ENCODE peak calls at places on chromosome 12, in four cellular contexts. One of them, this sample, is unnamed.
A peak's percentile ranks its signal among the peaks of the same experiment; 100 is the strongest.

GRCh38 chr12:63068857-63069442 is 82.1 kb downstream of the AVPR1A start:
- DNase-seq in stimulated activated effector memory CD8-positive, alpha-beta T cell treated with anti-CD3 and anti-CD28 coated beads, Interleukin-12 subunit alpha, Interleukin-12 subunit beta, amount 100 ng/mL, for 72 hours: no peak
- DNase-seq in NCI-H146: peak; percentile 45
- DNase-seq in activated CD4-positive, alpha-beta T cell treated with anti-CD3 and anti-CD28 coated beads, Interleukin-2, amount 50 U/mL, for 4 hours: no peak
- DNase-seq in this sample: peak; percentile 87

GRCh38 chr12:42696424-42697149 is 107.0 kb upstream of the PRICKLE1 start:
- DNase-seq in stimulated activated effector memory CD8-positive, alpha-beta T cell treated with anti-CD3 and anti-CD28 coated beads, Interleukin-12 subunit alpha, Interleukin-12 subunit beta, amount 100 ng/mL, for 72 hours: no peak
- DNase-seq in NCI-H146: no peak
- DNase-seq in activated CD4-positive, alpha-beta T cell treated with anti-CD3 and anti-CD28 coated beads, Interleukin-2, amount 50 U/mL, for 4 hours: no peak
- DNase-seq in this sample: peak; percentile 91

GRCh38 chr12:7479784-7480183 is 23.8 kb downstream of the CD163 start:
- DNase-seq in stimulated activated effector memory CD8-positive, alpha-beta T cell treated with anti-CD3 and anti-CD28 coated beads, Interleukin-12 subunit alpha, Interleukin-12 subunit beta, amount 100 ng/mL, for 72 hours: no peak
- DNase-seq in NCI-H146: no peak
- DNase-seq in activated CD4-positive, alpha-beta T cell treated with anti-CD3 and anti-CD28 coated beads, Interleukin-2, amount 50 U/mL, for 4 hours: no peak
- DNase-seq in this sample: peak; percentile 28

GRCh38 chr12:1612196-1612595 is 16.8 kb upstream of the WNT5B start:
- DNase-seq in stimulated activated effector memory CD8-positive, alpha-beta T cell treated with anti-CD3 and anti-CD28 coated beads, Interleukin-12 subunit alpha, Interleukin-12 subunit beta, amount 100 ng/mL, for 72 hours: no peak
- DNase-seq in NCI-H146: no peak
- DNase-seq in activated CD4-positive, alpha-beta T cell treated with anti-CD3 and anti-CD28 coated beads, Interleukin-2, amount 50 U/mL, for 4 hours: no peak
- DNase-seq in this sample: peak; percentile 58

GRCh38 chr12:127108360-127109215 is 1158.4 kb upstream of the TMEM132C start:
- DNase-seq in stimulated activated effector memory CD8-positive, alpha-beta T cell treated with anti-CD3 and anti-CD28 coated beads, Interleukin-12 subunit alpha, Interleukin-12 subunit beta, amount 100 ng/mL, for 72 hours: peak; percentile 65
- DNase-seq in NCI-H146: peak; percentile 29
- DNase-seq in activated CD4-positive, alpha-beta T cell treated with anti-CD3 and anti-CD28 coated beads, Interleukin-2, amount 50 U/mL, for 4 hours: peak; percentile 31
- DNase-seq in this sample: peak; percentile 78

GRCh38 chr12:125431516-125431915 is 366.3 kb downstream of the AACS start:
- DNase-seq in stimulated activated effector memory CD8-positive, alpha-beta T cell treated with anti-CD3 and anti-CD28 coated beads, Interleukin-12 subunit alpha, Interleukin-12 subunit beta, amount 100 ng/mL, for 72 hours: no peak
- DNase-seq in NCI-H146: no peak
- DNase-seq in activated CD4-positive, alpha-beta T cell treated with anti-CD3 and anti-CD28 coated beads, Interleukin-2, amount 50 U/mL, for 4 hours: no peak
- DNase-seq in this sample: no peak

GRCh38 chr12:104604070-104604994 is 147.6 kb downstream of the CHST11 start:
- DNase-seq in stimulated activated effector memory CD8-positive, alpha-beta T cell treated with anti-CD3 and anti-CD28 coated beads, Interleukin-12 subunit alpha, Interleukin-12 subunit beta, amount 100 ng/mL, for 72 hours: peak; percentile 64
- DNase-seq in NCI-H146: no peak
- DNase-seq in activated CD4-positive, alpha-beta T cell treated with anti-CD3 and anti-CD28 coated beads, Interleukin-2, amount 50 U/mL, for 4 hours: peak; percentile 12
- DNase-seq in this sample: peak; percentile 97

GRCh38 chr12:81077686-81078441 is at the start of gene ACSS3:
- DNase-seq in stimulated activated effector memory CD8-positive, alpha-beta T cell treated with anti-CD3 and anti-CD28 coated beads, Interleukin-12 subunit alpha, Interleukin-12 subunit beta, amount 100 ng/mL, for 72 hours: no peak
- DNase-seq in NCI-H146: peak; percentile 80
- DNase-seq in activated CD4-positive, alpha-beta T cell treated with anti-CD3 and anti-CD28 coated beads, Interleukin-2, amount 50 U/mL, for 4 hours: no peak
- DNase-seq in this sample: peak; percentile 27

GRCh38 chr12:109947511-109947910 is 47.4 kb downstream of the TCHP start:
- DNase-seq in stimulated activated effector memory CD8-positive, alpha-beta T cell treated with anti-CD3 and anti-CD28 coated beads, Interleukin-12 subunit alpha, Interleukin-12 subunit beta, amount 100 ng/mL, for 72 hours: no peak
- DNase-seq in NCI-H146: no peak
- DNase-seq in activated CD4-positive, alpha-beta T cell treated with anti-CD3 and anti-CD28 coated beads, Interleukin-2, amount 50 U/mL, for 4 hours: no peak
- DNase-seq in this sample: peak; percentile 79

GRCh38 chr12:106135781-106136180 is 3.0 kb downstream of the NUAK1 start:
- DNase-seq in stimulated activated effector memory CD8-positive, alpha-beta T cell treated with anti-CD3 and anti-CD28 coated beads, Interleukin-12 subunit alpha, Interleukin-12 subunit beta, amount 100 ng/mL, for 72 hours: no peak
- DNase-seq in NCI-H146: no peak
- DNase-seq in activated CD4-positive, alpha-beta T cell treated with anti-CD3 and anti-CD28 coated beads, Interleukin-2, amount 50 U/mL, for 4 hours: no peak
- DNase-seq in this sample: peak; percentile 39

GRCh38 chr12:76866726-76867125 is 12.1 kb downstream of the CSRP2 start:
- DNase-seq in stimulated activated effector memory CD8-positive, alpha-beta T cell treated with anti-CD3 and anti-CD28 coated beads, Interleukin-12 subunit alpha, Interleukin-12 subunit beta, amount 100 ng/mL, for 72 hours: no peak
- DNase-seq in NCI-H146: no peak
- DNase-seq in activated CD4-positive, alpha-beta T cell treated with anti-CD3 and anti-CD28 coated beads, Interleukin-2, amount 50 U/mL, for 4 hours: no peak
- DNase-seq in this sample: peak; percentile 55

GRCh38 chr12:124379938-124380754 is 85.3 kb downstream of the RFLNA start:
- DNase-seq in stimulated activated effector memory CD8-positive, alpha-beta T cell treated with anti-CD3 and anti-CD28 coated beads, Interleukin-12 subunit alpha, Interleukin-12 subunit beta, amount 100 ng/mL, for 72 hours: no peak
- DNase-seq in NCI-H146: no peak
- DNase-seq in activated CD4-positive, alpha-beta T cell treated with anti-CD3 and anti-CD28 coated beads, Interleukin-2, amount 50 U/mL, for 4 hours: no peak
- DNase-seq in this sample: peak; percentile 94

GRCh38 chr12:103928736-103929050 is 1.5 kb upstream of the HSP90B1 start:
- DNase-seq in stimulated activated effector memory CD8-positive, alpha-beta T cell treated with anti-CD3 and anti-CD28 coated beads, Interleukin-12 subunit alpha, Interleukin-12 subunit beta, amount 100 ng/mL, for 72 hours: peak; percentile 72
- DNase-seq in NCI-H146: no peak
- DNase-seq in activated CD4-positive, alpha-beta T cell treated with anti-CD3 and anti-CD28 coated beads, Interleukin-2, amount 50 U/mL, for 4 hours: peak; percentile 21
- DNase-seq in this sample: no peak

GRCh38 chr12:101368016-101368415 is 39.6 kb downstream of the ARL1 start:
- DNase-seq in stimulated activated effector memory CD8-positive, alpha-beta T cell treated with anti-CD3 and anti-CD28 coated beads, Interleukin-12 subunit alpha, Interleukin-12 subunit beta, amount 100 ng/mL, for 72 hours: no peak
- DNase-seq in NCI-H146: no peak
- DNase-seq in activated CD4-positive, alpha-beta T cell treated with anti-CD3 and anti-CD28 coated beads, Interleukin-2, amount 50 U/mL, for 4 hours: no peak
- DNase-seq in this sample: no peak

GRCh38 chr12:90791445-90791844 is 163.5 kb downstream of the CCER1 start:
- DNase-seq in stimulated activated effector memory CD8-positive, alpha-beta T cell treated with anti-CD3 and anti-CD28 coated beads, Interleukin-12 subunit alpha, Interleukin-12 subunit beta, amount 100 ng/mL, for 72 hours: no peak
- DNase-seq in NCI-H146: no peak
- DNase-seq in activated CD4-positive, alpha-beta T cell treated with anti-CD3 and anti-CD28 coated beads, Interleukin-2, amount 50 U/mL, for 4 hours: no peak
- DNase-seq in this sample: no peak

GRCh38 chr12:53825246-53826081 is 73.7 kb upstream of the CISTR start:
- DNase-seq in stimulated activated effector memory CD8-positive, alpha-beta T cell treated with anti-CD3 and anti-CD28 coated beads, Interleukin-12 subunit alpha, Interleukin-12 subunit beta, amount 100 ng/mL, for 72 hours: no peak
- DNase-seq in NCI-H146: no peak
- DNase-seq in activated CD4-positive, alpha-beta T cell treated with anti-CD3 and anti-CD28 coated beads, Interleukin-2, amount 50 U/mL, for 4 hours: no peak
- DNase-seq in this sample: no peak

GRCh38 chr12:69511469-69511868 is 41.3 kb downstream of the FRS2 start:
- DNase-seq in stimulated activated effector memory CD8-positive, alpha-beta T cell treated with anti-CD3 and anti-CD28 coated beads, Interleukin-12 subunit alpha, Interleukin-12 subunit beta, amount 100 ng/mL, for 72 hours: no peak
- DNase-seq in NCI-H146: no peak
- DNase-seq in activated CD4-positive, alpha-beta T cell treated with anti-CD3 and anti-CD28 coated beads, Interleukin-2, amount 50 U/mL, for 4 hours: no peak
- DNase-seq in this sample: no peak

GRCh38 chr12:18700254-18700653 is 37.6 kb downstream of the PLCZ1 start:
- DNase-seq in stimulated activated effector memory CD8-positive, alpha-beta T cell treated with anti-CD3 and anti-CD28 coated beads, Interleukin-12 subunit alpha, Interleukin-12 subunit beta, amount 100 ng/mL, for 72 hours: no peak
- DNase-seq in NCI-H146: no peak
- DNase-seq in activated CD4-positive, alpha-beta T cell treated with anti-CD3 and anti-CD28 coated beads, Interleukin-2, amount 50 U/mL, for 4 hours: no peak
- DNase-seq in this sample: peak; percentile 99

GRCh38 chr12:93592641-93593396 is 20.3 kb downstream of the SOCS2 start:
- DNase-seq in stimulated activated effector memory CD8-positive, alpha-beta T cell treated with anti-CD3 and anti-CD28 coated beads, Interleukin-12 subunit alpha, Interleukin-12 subunit beta, amount 100 ng/mL, for 72 hours: no peak
- DNase-seq in NCI-H146: no peak
- DNase-seq in activated CD4-positive, alpha-beta T cell treated with anti-CD3 and anti-CD28 coated beads, Interleukin-2, amount 50 U/mL, for 4 hours: no peak
- DNase-seq in this sample: no peak

GRCh38 chr12:113154351-113154973 is 4.9 kb downstream of the CFAP73 start:
- DNase-seq in stimulated activated effector memory CD8-positive, alpha-beta T cell treated with anti-CD3 and anti-CD28 coated beads, Interleukin-12 subunit alpha, Interleukin-12 subunit beta, amount 100 ng/mL, for 72 hours: peak; percentile 58
- DNase-seq in NCI-H146: peak; percentile 52
- DNase-seq in activated CD4-positive, alpha-beta T cell treated with anti-CD3 and anti-CD28 coated beads, Interleukin-2, amount 50 U/mL, for 4 hours: no peak
- DNase-seq in this sample: peak; percentile 11

GRCh38 chr12:130878193-130879185 is 6.6 kb downstream of the RAN start:
- DNase-seq in stimulated activated effector memory CD8-positive, alpha-beta T cell treated with anti-CD3 and anti-CD28 coated beads, Interleukin-12 subunit alpha, Interleukin-12 subunit beta, amount 100 ng/mL, for 72 hours: no peak
- DNase-seq in NCI-H146: no peak
- DNase-seq in activated CD4-positive, alpha-beta T cell treated with anti-CD3 and anti-CD28 coated beads, Interleukin-2, amount 50 U/mL, for 4 hours: no peak
- DNase-seq in this sample: no peak

GRCh38 chr12:110314308-110314707 is 33.3 kb downstream of the ATP2A2 start:
- DNase-seq in stimulated activated effector memory CD8-positive, alpha-beta T cell treated with anti-CD3 and anti-CD28 coated beads, Interleukin-12 subunit alpha, Interleukin-12 subunit beta, amount 100 ng/mL, for 72 hours: no peak
- DNase-seq in NCI-H146: no peak
- DNase-seq in activated CD4-positive, alpha-beta T cell treated with anti-CD3 and anti-CD28 coated beads, Interleukin-2, amount 50 U/mL, for 4 hours: no peak
- DNase-seq in this sample: peak; percentile 76

GRCh38 chr12:5524116-5524768 is 92.3 kb downstream of the NTF3 start:
- DNase-seq in stimulated activated effector memory CD8-positive, alpha-beta T cell treated with anti-CD3 and anti-CD28 coated beads, Interleukin-12 subunit alpha, Interleukin-12 subunit beta, amount 100 ng/mL, for 72 hours: no peak
- DNase-seq in NCI-H146: no peak
- DNase-seq in activated CD4-positive, alpha-beta T cell treated with anti-CD3 and anti-CD28 coated beads, Interleukin-2, amount 50 U/mL, for 4 hours: no peak
- DNase-seq in this sample: no peak

GRCh38 chr12:41100572-41100971 is 87.5 kb upstream of the PDZRN4 start:
- DNase-seq in stimulated activated effector memory CD8-positive, alpha-beta T cell treated with anti-CD3 and anti-CD28 coated beads, Interleukin-12 subunit alpha, Interleukin-12 subunit beta, amount 100 ng/mL, for 72 hours: no peak
- DNase-seq in NCI-H146: no peak
- DNase-seq in activated CD4-positive, alpha-beta T cell treated with anti-CD3 and anti-CD28 coated beads, Interleukin-2, amount 50 U/mL, for 4 hours: no peak
- DNase-seq in this sample: no peak

GRCh38 chr12:81573228-81573627 is 185.9 kb downstream of the PPFIA2 start:
- DNase-seq in stimulated activated effector memory CD8-positive, alpha-beta T cell treated with anti-CD3 and anti-CD28 coated beads, Interleukin-12 subunit alpha, Interleukin-12 subunit beta, amount 100 ng/mL, for 72 hours: no peak
- DNase-seq in NCI-H146: no peak
- DNase-seq in activated CD4-positive, alpha-beta T cell treated with anti-CD3 and anti-CD28 coated beads, Interleukin-2, amount 50 U/mL, for 4 hours: no peak
- DNase-seq in this sample: peak; percentile 22

GRCh38 chr12:80059875-80060274 is 39.5 kb upstream of the OTOGL start:
- DNase-seq in stimulated activated effector memory CD8-positive, alpha-beta T cell treated with anti-CD3 and anti-CD28 coated beads, Interleukin-12 subunit alpha, Interleukin-12 subunit beta, amount 100 ng/mL, for 72 hours: no peak
- DNase-seq in NCI-H146: no peak
- DNase-seq in activated CD4-positive, alpha-beta T cell treated with anti-CD3 and anti-CD28 coated beads, Interleukin-2, amount 50 U/mL, for 4 hours: no peak
- DNase-seq in this sample: no peak

GRCh38 chr12:43113153-43113552 is 438.9 kb downstream of the ADAMTS20 start:
- DNase-seq in stimulated activated effector memory CD8-positive, alpha-beta T cell treated with anti-CD3 and anti-CD28 coated beads, Interleukin-12 subunit alpha, Interleukin-12 subunit beta, amount 100 ng/mL, for 72 hours: no peak
- DNase-seq in NCI-H146: no peak
- DNase-seq in activated CD4-positive, alpha-beta T cell treated with anti-CD3 and anti-CD28 coated beads, Interleukin-2, amount 50 U/mL, for 4 hours: no peak
- DNase-seq in this sample: peak; percentile 68

GRCh38 chr12:102691773-102692555 is 211.6 kb upstream of the IGF1 start:
- DNase-seq in stimulated activated effector memory CD8-positive, alpha-beta T cell treated with anti-CD3 and anti-CD28 coated beads, Interleukin-12 subunit alpha, Interleukin-12 subunit beta, amount 100 ng/mL, for 72 hours: no peak
- DNase-seq in NCI-H146: no peak
- DNase-seq in activated CD4-positive, alpha-beta T cell treated with anti-CD3 and anti-CD28 coated beads, Interleukin-2, amount 50 U/mL, for 4 hours: no peak
- DNase-seq in this sample: no peak

GRCh38 chr12:9163392-9163791 is 44.8 kb downstream of the PZP start:
- DNase-seq in stimulated activated effector memory CD8-positive, alpha-beta T cell treated with anti-CD3 and anti-CD28 coated beads, Interleukin-12 subunit alpha, Interleukin-12 subunit beta, amount 100 ng/mL, for 72 hours: no peak
- DNase-seq in NCI-H146: no peak
- DNase-seq in activated CD4-positive, alpha-beta T cell treated with anti-CD3 and anti-CD28 coated beads, Interleukin-2, amount 50 U/mL, for 4 hours: no peak
- DNase-seq in this sample: no peak

GRCh38 chr12:26633591-26634210 is 199.3 kb downstream of the ITPR2 start:
- DNase-seq in stimulated activated effector memory CD8-positive, alpha-beta T cell treated with anti-CD3 and anti-CD28 coated beads, Interleukin-12 subunit alpha, Interleukin-12 subunit beta, amount 100 ng/mL, for 72 hours: no peak
- DNase-seq in NCI-H146: peak; percentile 79
- DNase-seq in activated CD4-positive, alpha-beta T cell treated with anti-CD3 and anti-CD28 coated beads, Interleukin-2, amount 50 U/mL, for 4 hours: no peak
- DNase-seq in this sample: peak; percentile 91

GRCh38 chr12:105555556-105555973 is 225.1 kb downstream of the C12orf75 start:
- DNase-seq in stimulated activated effector memory CD8-positive, alpha-beta T cell treated with anti-CD3 and anti-CD28 coated beads, Interleukin-12 subunit alpha, Interleukin-12 subunit beta, amount 100 ng/mL, for 72 hours: no peak
- DNase-seq in NCI-H146: no peak
- DNase-seq in activated CD4-positive, alpha-beta T cell treated with anti-CD3 and anti-CD28 coated beads, Interleukin-2, amount 50 U/mL, for 4 hours: no peak
- DNase-seq in this sample: no peak

GRCh38 chr12:20438307-20438779 is 70.0 kb downstream of the PDE3A start:
- DNase-seq in stimulated activated effector memory CD8-positive, alpha-beta T cell treated with anti-CD3 and anti-CD28 coated beads, Interleukin-12 subunit alpha, Interleukin-12 subunit beta, amount 100 ng/mL, for 72 hours: no peak
- DNase-seq in NCI-H146: no peak
- DNase-seq in activated CD4-positive, alpha-beta T cell treated with anti-CD3 and anti-CD28 coated beads, Interleukin-2, amount 50 U/mL, for 4 hours: no peak
- DNase-seq in this sample: peak; percentile 79

GRCh38 chr12:26938660-26939185 is 453 bp downstream of the FGFR1OP2 start:
- DNase-seq in stimulated activated effector memory CD8-positive, alpha-beta T cell treated with anti-CD3 and anti-CD28 coated beads, Interleukin-12 subunit alpha, Interleukin-12 subunit beta, amount 100 ng/mL, for 72 hours: no peak
- DNase-seq in NCI-H146: peak; percentile 79
- DNase-seq in activated CD4-positive, alpha-beta T cell treated with anti-CD3 and anti-CD28 coated beads, Interleukin-2, amount 50 U/mL, for 4 hours: no peak
- DNase-seq in this sample: no peak

GRCh38 chr12:27513155-27513824 is 10.7 kb upstream of the PPFIBP1 start:
- DNase-seq in stimulated activated effector memory CD8-positive, alpha-beta T cell treated with anti-CD3 and anti-CD28 coated beads, Interleukin-12 subunit alpha, Interleukin-12 subunit beta, amount 100 ng/mL, for 72 hours: no peak
- DNase-seq in NCI-H146: no peak
- DNase-seq in activated CD4-positive, alpha-beta T cell treated with anti-CD3 and anti-CD28 coated beads, Interleukin-2, amount 50 U/mL, for 4 hours: no peak
- DNase-seq in this sample: no peak

GRCh38 chr12:114689075-114689994 is 5.4 kb upstream of the TBX3 start:
- DNase-seq in stimulated activated effector memory CD8-positive, alpha-beta T cell treated with anti-CD3 and anti-CD28 coated beads, Interleukin-12 subunit alpha, Interleukin-12 subunit beta, amount 100 ng/mL, for 72 hours: no peak
- DNase-seq in NCI-H146: no peak
- DNase-seq in activated CD4-positive, alpha-beta T cell treated with anti-CD3 and anti-CD28 coated beads, Interleukin-2, amount 50 U/mL, for 4 hours: no peak
- DNase-seq in this sample: no peak

GRCh38 chr12:5295151-5295550 is 136.8 kb upstream of the NTF3 start:
- DNase-seq in stimulated activated effector memory CD8-positive, alpha-beta T cell treated with anti-CD3 and anti-CD28 coated beads, Interleukin-12 subunit alpha, Interleukin-12 subunit beta, amount 100 ng/mL, for 72 hours: no peak
- DNase-seq in NCI-H146: no peak
- DNase-seq in activated CD4-positive, alpha-beta T cell treated with anti-CD3 and anti-CD28 coated beads, Interleukin-2, amount 50 U/mL, for 4 hours: no peak
- DNase-seq in this sample: no peak

This sample was measured in fibroblast of the aortic adventitia.